ENCODE peak calls at places on chromosomes 5 and 9, in six cellular contexts. O is upper lobe of left lung, I is bronchial epithelial cell, E is ovary, C is uterus, T is A549. K is an unnamed sample.

GRCh38 chr9:23851024-23851629 is 25.1 kb upstream of the ELAVL2 start:
- DNase-seq in I (peak), T (peak), E (no peak), C (no peak), O (peak), K (no peak)

GRCh38 chr5:175707751-175708375 is 50.0 kb downstream of the HRH2 start:
- DNase-seq in I (no peak), E (no peak), O (peak), C (no peak), T (no peak), K (peak)

GRCh38 chr5:59116231-59116900 is 533.5 kb downstream of the RAB3C start:
- DNase-seq in T (peak), C (no peak), I (peak), O (no peak), E (no peak), K (no peak)

GRCh38 chr9:82495884-82496777 is 507.6 kb downstream of the SPATA31D1 start:
- DNase-seq in C (no peak), I (no peak), O (peak), E (no peak), T (no peak), K (no peak)

GRCh38 chr5:72363146-72363802 is 43.1 kb downstream of the PTCD2 start:
- DNase-seq in T (peak), O (no peak), C (no peak), I (peak), E (no peak), K (no peak)

GRCh38 chr5:130975847-130976246 is 189.2 kb downstream of the HINT1 start:
- DNase-seq in T (no peak), C (no peak), O (no peak), I (peak), E (no peak), K (no peak)

GRCh38 chr5:139457653-139458306 is 4.8 kb downstream of the ECSCR start:
- DNase-seq in C (no peak), I (no peak), T (no peak), O (no peak), E (no peak), K (no peak)

GRCh38 chr5:103624748-103625147 is 62.2 kb upstream of the NUDT12 start:
- DNase-seq in O (no peak), T (no peak), C (no peak), I (peak), E (no peak), K (no peak)

GRCh38 chr9:114330636-114331035 is 967 bp downstream of the ORM2 start:
- DNase-seq in T (no peak), I (no peak), E (no peak), O (no peak), C (no peak), K (no peak)

GRCh38 chr9:20729545-20729944 is 45.5 kb downstream of the FOCAD start:
- DNase-seq in E (no peak), I (peak), O (no peak), T (no peak), C (no peak), K (no peak)

GRCh38 chr9:69572611-69573010 is 99.6 kb downstream of the APBA1 start:
- DNase-seq in O (no peak), I (peak), E (no peak), C (no peak), T (no peak), K (no peak)

GRCh38 chr5:147234825-147235635 is at the start of gene STK32A:
- DNase-seq in E (peak), T (peak), O (peak), C (peak), I (peak), K (no peak)

GRCh38 chr5:27472000-27472763 is 433.8 kb upstream of the CDH9 start:
- DNase-seq in T (peak), I (peak), E (no peak), C (no peak), O (no peak), K (no peak)

GRCh38 chr9:121853617-121854395 is 202.4 kb downstream of the DAB2IP start:
- DNase-seq in E (peak), I (no peak), T (no peak), C (no peak), O (no peak), K (no peak)

DNA sequence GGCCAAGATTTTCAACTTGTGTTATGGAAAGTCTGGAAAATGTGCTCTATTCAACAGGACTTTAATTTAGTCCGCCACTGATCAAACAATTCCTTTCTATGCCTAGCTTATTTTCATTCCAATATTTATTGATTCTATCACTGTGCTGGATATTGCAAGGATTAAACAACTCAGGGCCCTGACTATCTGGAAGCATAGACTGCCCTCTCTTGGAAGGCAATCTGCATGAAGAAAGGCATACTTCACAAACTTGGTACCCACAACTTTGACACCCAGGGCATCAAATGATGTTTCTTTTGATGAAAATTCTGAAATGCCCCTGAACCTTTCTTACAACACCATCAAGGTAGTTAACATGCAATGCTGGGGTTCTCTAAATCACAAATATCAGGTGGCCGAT is 126.5 kb upstream of the HMHB1 start:
- DNase-seq in C (no peak), O (no peak), E (no peak), T (peak), I (peak), K (no peak)
- TF ChIP-seq CTCF in C (no peak), O (no peak), E (no peak), T (no peak), I (peak), K (no peak)

GRCh38 chr5:127587246-127587917 is 61.5 kb upstream of the CTXN3 start:
- DNase-seq in E (no peak), O (no peak), T (no peak), C (no peak), I (no peak), K (no peak)
- H3K4me3 ChIP-seq in E (no peak), O (no peak), T (no peak), C (no peak), I (no peak), K (no peak)

DNA sequence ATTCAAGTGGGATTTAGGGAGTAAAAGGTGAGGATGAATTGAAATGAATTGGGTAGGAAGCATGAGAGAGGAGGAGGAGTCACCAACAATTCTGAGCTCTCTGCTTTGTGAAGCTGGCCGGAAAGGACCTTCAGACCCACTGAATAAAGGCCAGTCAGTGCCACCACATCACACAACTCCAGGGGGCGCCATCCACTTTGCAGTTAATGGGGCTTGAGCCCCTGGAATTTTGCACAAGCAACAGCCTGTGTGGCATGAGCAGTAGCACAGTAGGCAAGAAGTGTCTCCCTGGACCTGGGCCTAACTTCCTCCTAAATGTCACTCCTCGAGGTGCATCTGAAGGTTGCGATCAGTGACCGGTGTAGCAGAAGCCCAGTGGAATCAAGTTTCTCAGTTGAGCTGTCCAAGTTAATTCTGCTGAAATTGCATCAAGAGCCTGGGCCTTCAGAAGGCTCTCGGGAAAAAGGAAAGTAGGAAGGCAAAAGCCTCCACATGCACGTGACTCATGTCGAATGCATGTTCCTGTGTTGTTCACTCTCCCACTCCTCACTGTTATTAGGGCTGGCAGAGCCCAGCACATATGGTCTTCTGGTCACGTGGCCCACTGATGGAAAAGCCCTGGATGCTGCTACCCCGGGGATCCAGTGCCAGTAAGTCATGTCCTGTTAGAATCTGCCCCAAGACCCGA is 27.8 kb upstream of the GLIS3 start:
- DNase-seq in T (no peak), I (peak), O (no peak), C (no peak), E (no peak), K (no peak)
- TF ChIP-seq CTCF in T (no peak), I (no peak), O (no peak), C (no peak), E (no peak), K (no peak)

GRCh38 chr5:173915310-173916005 is 27.3 kb downstream of the CPEB4 start:
- DNase-seq in O (no peak), T (no peak), E (no peak), I (no peak), C (no peak), K (no peak)
- H3K4me3 ChIP-seq in O (no peak), T (no peak), E (no peak), I (no peak), C (no peak), K (no peak)

GRCh38 chr9:127418037-127418471 is 6.1 kb upstream of the ZNF79 start:
- DNase-seq in O (peak), C (no peak), T (peak), I (no peak), E (no peak), K (no peak)
- TF ChIP-seq CTCF in O (no peak), C (no peak), T (peak), I (no peak), E (no peak), K (no peak)

DNA sequence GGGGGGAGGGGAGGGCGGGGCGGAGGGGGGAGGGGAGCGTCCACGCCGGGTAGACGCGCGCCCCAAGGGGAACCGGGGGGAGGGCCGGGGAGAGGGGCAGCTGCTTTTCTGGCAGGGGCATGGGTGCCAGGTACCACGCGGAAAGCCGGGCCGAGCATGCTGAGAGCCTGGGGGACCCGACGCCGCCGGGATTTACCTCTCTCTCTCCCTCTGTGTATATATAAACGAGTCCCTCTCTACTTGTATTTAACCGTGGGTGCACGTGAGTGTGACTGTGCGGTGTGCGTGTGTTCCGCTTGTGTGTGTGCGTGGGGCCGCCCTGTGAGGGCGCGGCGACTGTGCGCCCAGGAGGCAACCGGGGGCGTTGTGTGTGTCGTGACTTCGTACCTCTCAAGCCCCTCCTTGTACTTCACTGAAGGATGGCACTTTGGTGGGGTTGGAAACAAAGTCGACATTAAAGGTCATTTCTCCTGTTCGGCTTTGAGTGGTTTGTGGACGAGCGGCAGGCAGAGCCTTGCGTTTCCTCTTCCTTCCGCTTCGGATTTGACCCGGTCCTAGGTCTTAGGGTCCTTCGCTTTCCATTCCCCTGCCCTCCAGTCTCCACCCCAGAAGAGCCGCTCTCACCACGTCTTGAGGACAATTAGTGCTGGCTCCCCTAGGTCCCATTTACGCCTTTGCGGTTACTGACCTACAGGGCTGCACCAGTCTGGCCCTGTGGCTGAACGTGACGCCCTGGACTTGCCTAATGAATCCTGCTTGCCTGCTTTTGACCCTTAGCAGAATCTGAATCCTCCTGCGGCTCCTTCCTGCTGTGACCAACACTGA is 36.2 kb upstream of the TTC1 start:
- DNase-seq in E (no peak), I (no peak), O (peak), C (no peak), T (no peak), K (no peak)
- H3K4me3 ChIP-seq in E (no peak), I (no peak), O (peak), C (no peak), T (no peak), K (peak)

K was measured in ascending aorta.